ENCODE peak calls at places on chromosomes 4 and X, in five cellular contexts. Y is astrocyte, T is hepatocyte, Q is K562, O is mammary epithelial cell. C is an unnamed sample.

GRCh38 chr4:3663791-3664190 is 102.4 kb upstream of the ADRA2C start:
- DNase-seq in Y (no peak), T (no peak), Q (no peak), O (no peak), C (no peak)

GRCh38 chr4:61427818-61428495 is 227.8 kb downstream of the ADGRL3 start:
- DNase-seq in Y (peak), T (no peak), Q (no peak), O (peak), C (no peak)

GRCh38 chr4:83855044-83855443 is 319.1 kb downstream of the GPAT3 start:
- DNase-seq in Y (peak), T (peak), Q (no peak), O (peak), C (peak)

GRCh38 chr4:83819582-83819981 is 283.7 kb downstream of the GPAT3 start:
- DNase-seq in Y (no peak), T (no peak), Q (no peak), O (no peak), C (no peak)

GRCh38 chrX:11470231-11470630 is 177.0 kb downstream of the AMELX start:
- DNase-seq in Y (peak), T (no peak), Q (no peak), O (peak), C (no peak)

GRCh38 chr4:153725811-153726154 is 34.0 kb downstream of the RNF175 start:
- DNase-seq in Y (no peak), T (no peak), Q (no peak), O (no peak), C (no peak)

GRCh38 chr4:184016742-184017668 is 111.9 kb downstream of the STOX2 start:
- DNase-seq in Y (no peak), T (peak), Q (no peak), O (no peak), C (no peak)

GRCh38 chr4:184706453-184706852 is 27.4 kb downstream of the CENPU start:
- DNase-seq in Y (no peak), T (no peak), Q (no peak), O (no peak), C (no peak)

GRCh38 chr4:42638993-42639392 is 17.9 kb downstream of the ATP8A1 start:
- DNase-seq in Y (no peak), T (no peak), Q (no peak), O (no peak), C (no peak)

GRCh38 chrX:54030329-54030728 is 13.9 kb downstream of the PHF8 start:
- DNase-seq in Y (no peak), T (no peak), Q (no peak), O (no peak), C (no peak)

GRCh38 chrX:56031409-56031808 is 200.7 kb upstream of the KLF8 start:
- DNase-seq in Y (no peak), T (no peak), Q (no peak), O (no peak), C (no peak)

GRCh38 chr4:77203380-77204197 is 46.6 kb downstream of the CCNG2 start:
- DNase-seq in Y (peak), T (peak), Q (peak), O (peak), C (peak)

GRCh38 chrX:41796050-41796449 is 72.1 kb downstream of the GPR82 start:
- DNase-seq in Y (no peak), T (no peak), Q (no peak), O (no peak), C (no peak)

GRCh38 chr4:94349193-94349592 is 6.6 kb upstream of the HPGDS start:
- DNase-seq in Y (peak), T (no peak), Q (no peak), O (no peak), C (no peak)

GRCh38 chr4:127604949-127605709 is 27.6 kb upstream of the INTU start:
- DNase-seq in Y (peak), T (peak), Q (peak), O (peak), C (no peak)

GRCh38 chr4:76305971-76306881 is at the start of gene STBD1:
- DNase-seq in Y (peak), T (peak), Q (peak), O (peak), C (no peak)

GRCh38 chr4:13654158-13654797 is 26.8 kb upstream of the BOD1L1 start:
- DNase-seq in Y (peak), T (peak), Q (peak), O (peak), C (no peak)

GRCh38 chrX:11412715-11413623 is 119.8 kb downstream of the AMELX start:
- DNase-seq in Y (peak), T (no peak), Q (peak), O (no peak), C (no peak)

GRCh38 chrX:9873952-9874351 is 87.7 kb downstream of the SHROOM2 start:
- DNase-seq in Y (no peak), T (no peak), Q (peak), O (no peak), C (no peak)

GRCh38 chr4:145679520-145679919 is 426 bp upstream of the C4orf51 start:
- DNase-seq in Y (peak), T (peak), Q (no peak), O (peak), C (no peak)

GRCh38 chr4:102809691-102810090 is 17.7 kb downstream of the UBE2D3 start:
- DNase-seq in Y (peak), T (no peak), Q (no peak), O (no peak), C (no peak)

GRCh38 chrX:118976599-118977340 is 2.4 kb downstream of the LONRF3 start:
- DNase-seq in Y (no peak), T (peak), Q (peak), O (no peak), C (no peak)

GRCh38 chr4:135368826-135369225 is 1167.2 kb upstream of the PABPC4L start:
- DNase-seq in Y (peak), T (no peak), Q (no peak), O (no peak), C (no peak)

GRCh38 chr4:57214654-57215411 is 104.6 kb upstream of the IGFBP7 start:
- DNase-seq in Y (no peak), T (no peak), Q (no peak), O (peak), C (no peak)

GRCh38 chr4:168367065-168367464 is 48.5 kb upstream of the DDX60 start:
- DNase-seq in Y (no peak), T (no peak), Q (no peak), O (no peak), C (no peak)

GRCh38 chr4:54120517-54120916 is 20.6 kb downstream of the GSX2 start:
- DNase-seq in Y (no peak), T (no peak), Q (no peak), O (no peak), C (no peak)

GRCh38 chr4:7967501-7968261 is 28.0 kb upstream of the AFAP1 start:
- DNase-seq in Y (peak), T (no peak), Q (no peak), O (no peak), C (no peak)

GRCh38 chr4:142265536-142265935 is 580.6 kb downstream of the INPP4B start:
- DNase-seq in Y (peak), T (no peak), Q (no peak), O (peak), C (no peak)

GRCh38 chr4:60617731-60618130 is 582.4 kb upstream of the ADGRL3 start:
- DNase-seq in Y (no peak), T (no peak), Q (no peak), O (no peak), C (no peak)

GRCh38 chr4:115873048-115873447 is 759.6 kb upstream of the NDST4 start:
- DNase-seq in Y (no peak), T (no peak), Q (no peak), O (no peak), C (no peak)

GRCh38 chr4:3532714-3533336 is 603 bp upstream of the LRPAP1 start:
- DNase-seq in Y (no peak), T (peak), Q (no peak), O (no peak), C (no peak)

GRCh38 chr4:11765849-11766453 is 337.3 kb upstream of the HS3ST1 start:
- DNase-seq in Y (peak), T (peak), Q (peak), O (peak), C (no peak)

GRCh38 chr4:182143822-182144620 is 99.2 kb upstream of the TENM3 start:
- DNase-seq in Y (peak), T (peak), Q (no peak), O (peak), C (no peak)

GRCh38 chr4:176788248-176788647 is 4.5 kb downstream of the VEGFC start:
- DNase-seq in Y (no peak), T (no peak), Q (no peak), O (no peak), C (no peak)

GRCh38 chr4:176791591-176792347 is 953 bp downstream of the VEGFC start:
- DNase-seq in Y (no peak), T (peak), Q (no peak), O (peak), C (no peak)

GRCh38 chr4:176790398-176790797 is 2.3 kb downstream of the VEGFC start:
- DNase-seq in Y (no peak), T (no peak), Q (no peak), O (no peak), C (no peak)

GRCh38 chr4:176788971-176789370 is 3.8 kb downstream of the VEGFC start:
- DNase-seq in Y (no peak), T (no peak), Q (no peak), O (no peak), C (no peak)

DNA sequence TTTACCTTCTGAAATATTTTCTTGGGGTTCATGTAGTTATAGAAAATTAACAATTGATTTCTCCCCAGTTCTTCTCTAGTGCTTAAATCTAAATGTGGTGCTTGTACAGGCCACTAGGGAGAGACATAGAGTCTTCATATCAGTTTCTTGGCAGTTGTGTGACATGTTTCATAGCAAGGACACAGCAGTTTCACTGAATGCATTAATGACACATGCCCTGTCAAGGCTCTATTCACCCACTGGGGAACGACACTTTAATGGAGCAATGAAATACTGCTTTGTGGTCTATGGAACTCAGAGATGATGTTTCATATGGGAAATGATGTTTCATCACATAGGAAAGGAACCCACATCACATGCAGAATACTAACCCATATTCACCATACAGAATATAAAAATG is 2.8 kb downstream of the VEGFC start:
- DNase-seq in Y (peak), T (peak), Q (peak), O (peak), C (peak)
- TF ChIP-seq EZH2 in Y (no peak), T (no peak), Q (no peak), O (no peak), C (no peak)

DNA sequence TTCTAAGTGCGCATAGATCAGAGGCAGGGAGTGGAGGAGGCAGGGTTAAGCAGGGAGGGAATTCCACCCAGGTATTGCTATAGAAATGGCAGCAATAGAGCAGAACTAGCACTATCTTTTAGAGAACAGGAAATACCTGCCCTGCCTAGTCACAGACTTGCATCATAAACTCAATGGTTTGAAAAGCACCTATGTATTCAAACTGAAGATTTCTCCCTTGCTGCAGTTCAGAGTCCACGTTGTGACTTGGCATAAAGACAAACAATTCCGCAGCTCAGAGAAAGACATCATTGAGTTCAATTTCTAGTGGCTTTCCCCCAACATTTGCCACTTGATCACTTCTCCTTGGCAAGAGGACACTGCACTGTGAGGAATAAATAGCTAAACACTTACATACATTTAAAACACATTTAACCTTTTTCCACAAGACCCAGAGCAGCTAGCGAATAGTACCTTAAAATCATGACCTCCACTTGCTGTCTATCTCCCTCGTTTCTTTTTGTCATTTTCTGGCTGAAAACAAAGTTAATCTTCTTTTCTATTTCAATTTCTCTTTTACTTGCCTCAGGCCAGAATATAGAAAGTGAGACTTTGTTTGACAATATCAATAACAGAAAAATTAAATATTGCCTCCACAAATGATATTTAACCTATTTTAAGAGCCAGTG is 42.4 kb downstream of the SLC7A11 start:
- DNase-seq in Y (peak), T (peak), Q (no peak), O (peak), C (peak)
- H3K4me3 ChIP-seq in Y (no peak), T (no peak), Q (no peak), O (no peak), C (no peak)

DNA sequence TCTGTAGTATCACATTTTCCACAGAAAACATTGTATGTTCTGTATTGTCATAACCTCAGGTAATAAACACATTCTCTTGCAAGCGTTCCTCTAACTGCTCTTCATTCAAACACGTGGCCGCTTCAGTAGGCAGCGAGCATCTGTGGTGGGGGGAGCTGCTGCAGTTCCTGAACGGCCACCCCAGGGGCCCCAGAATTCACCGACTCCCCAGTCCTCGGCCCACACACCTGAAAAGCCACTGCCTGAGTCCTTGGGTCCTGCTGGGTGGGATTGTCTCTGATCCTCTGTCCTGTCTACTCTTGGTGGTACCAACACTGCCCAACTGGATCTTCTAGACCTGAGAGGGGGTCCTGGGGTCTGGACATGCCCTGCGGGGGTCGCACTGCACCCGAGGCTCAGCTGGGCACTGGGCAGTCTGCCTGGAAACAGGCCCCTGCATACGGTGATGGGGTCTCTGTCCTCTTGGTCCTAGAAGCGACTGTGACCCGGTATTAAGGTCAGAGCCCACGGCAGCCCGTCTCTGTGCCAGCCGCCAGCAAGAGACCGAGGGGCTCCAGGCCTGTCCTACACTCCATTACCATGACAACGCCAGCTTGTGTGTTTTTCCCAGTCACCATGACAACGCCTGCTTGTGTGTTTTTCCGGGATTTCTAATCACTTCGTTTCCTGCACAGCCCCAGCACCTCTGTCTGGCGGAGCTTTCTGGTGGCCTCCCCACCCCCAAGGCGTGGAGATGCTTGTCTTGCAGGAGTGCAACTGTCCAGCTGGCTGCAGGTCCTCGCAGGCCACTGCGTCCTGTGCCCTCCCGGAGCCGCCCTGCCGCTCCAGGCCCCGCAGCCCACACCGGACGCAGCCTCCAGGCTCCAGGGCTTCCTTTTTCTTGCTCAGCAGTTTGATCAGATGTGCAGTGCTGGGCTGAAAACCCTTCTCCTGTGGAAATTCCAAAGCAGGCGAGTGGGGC is 16.0 kb downstream of the CTBP1 start:
- DNase-seq in Y (peak), T (peak), Q (no peak), O (no peak), C (no peak)
- H3K27ac ChIP-seq in Y (peak), T (peak), Q (no peak), O (no peak), C (no peak)

GRCh38 chr4:2059726-2060577 is 825 bp downstream of the NAT8L start:
- DNase-seq in Y (no peak), T (peak), Q (peak), O (no peak), C (no peak)
- TF ChIP-seq EZH2 in Y (peak), T (peak), Q (no peak), O (no peak), C (peak)

GRCh38 chr4:40294339-40294738 is 40.8 kb upstream of the CHRNA9 start:
- DNase-seq in Y (no peak), T (no peak), Q (no peak), O (no peak), C (no peak)

GRCh38 chr4:40292313-40292759 is 42.8 kb upstream of the CHRNA9 start:
- DNase-seq in Y (no peak), T (peak), Q (peak), O (peak), C (peak)

GRCh38 chr4:40288547-40288946 is 46.6 kb upstream of the CHRNA9 start:
- DNase-seq in Y (no peak), T (no peak), Q (no peak), O (no peak), C (no peak)

GRCh38 chr4:40283968-40284367 is 51.2 kb upstream of the CHRNA9 start:
- DNase-seq in Y (peak), T (no peak), Q (peak), O (peak), C (peak)

GRCh38 chr4:40289366-40290188 is 45.6 kb upstream of the CHRNA9 start:
- DNase-seq in Y (peak), T (no peak), Q (peak), O (no peak), C (no peak)
- H3K4me3 ChIP-seq in Y (no peak), T (no peak), Q (no peak), O (no peak), C (no peak)

DNA sequence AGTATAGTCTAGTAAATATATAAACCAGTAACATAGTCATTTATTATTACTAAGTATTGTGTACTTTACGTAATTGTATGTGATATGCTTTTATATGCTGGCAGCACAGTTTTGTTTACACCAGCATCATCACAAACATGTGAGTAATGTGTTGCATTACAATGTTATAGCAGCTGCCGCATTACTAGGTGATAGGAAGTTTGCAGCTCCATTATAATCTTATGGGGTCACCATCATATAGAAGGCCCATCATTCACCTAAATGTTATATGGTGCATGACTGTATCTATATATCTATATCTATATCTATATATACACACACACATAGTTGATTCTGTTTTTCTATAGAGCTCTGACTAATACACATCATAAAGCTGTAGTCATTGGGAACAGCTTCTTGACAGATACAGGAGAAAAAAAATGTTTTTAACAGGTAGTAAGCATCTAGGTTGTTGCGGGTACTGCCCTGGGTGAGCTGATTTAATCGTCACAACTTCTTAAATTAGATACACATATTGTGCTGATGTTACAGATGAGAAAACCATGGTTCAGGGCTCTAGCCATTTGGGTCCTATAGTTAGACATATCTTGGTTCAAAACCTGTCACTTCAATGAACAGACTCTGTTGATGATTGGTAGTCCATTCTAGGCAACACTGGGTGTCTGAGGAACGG is 77.9 kb downstream of the CLNK start:
- DNase-seq in Y (no peak), T (no peak), Q (no peak), O (no peak), C (no peak)
- H3K27ac ChIP-seq in Y (peak), T (no peak), Q (no peak), O (peak), C (no peak)

DNA sequence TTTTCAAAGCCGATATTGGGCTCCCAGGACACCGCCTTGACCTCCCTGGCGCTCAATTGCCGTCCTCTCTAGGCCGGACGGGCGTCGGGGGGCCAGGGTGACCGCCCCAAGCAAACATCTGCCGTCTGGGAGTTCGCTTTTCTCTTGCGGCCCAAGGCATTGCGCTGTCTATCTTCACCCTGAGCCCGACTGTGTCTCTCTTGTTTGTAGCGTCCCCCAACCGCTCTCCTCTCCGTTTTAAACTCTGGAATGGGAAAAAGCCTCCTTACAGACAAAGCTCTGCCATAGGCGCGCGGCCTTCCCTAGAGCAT is 551 bp upstream of the ARX start:
- DNase-seq in Y (no peak), T (no peak), Q (no peak), O (no peak), C (no peak)
- TF ChIP-seq EZH2 in Y (no peak), T (no peak), Q (no peak), O (no peak), C (no peak)

DNA sequence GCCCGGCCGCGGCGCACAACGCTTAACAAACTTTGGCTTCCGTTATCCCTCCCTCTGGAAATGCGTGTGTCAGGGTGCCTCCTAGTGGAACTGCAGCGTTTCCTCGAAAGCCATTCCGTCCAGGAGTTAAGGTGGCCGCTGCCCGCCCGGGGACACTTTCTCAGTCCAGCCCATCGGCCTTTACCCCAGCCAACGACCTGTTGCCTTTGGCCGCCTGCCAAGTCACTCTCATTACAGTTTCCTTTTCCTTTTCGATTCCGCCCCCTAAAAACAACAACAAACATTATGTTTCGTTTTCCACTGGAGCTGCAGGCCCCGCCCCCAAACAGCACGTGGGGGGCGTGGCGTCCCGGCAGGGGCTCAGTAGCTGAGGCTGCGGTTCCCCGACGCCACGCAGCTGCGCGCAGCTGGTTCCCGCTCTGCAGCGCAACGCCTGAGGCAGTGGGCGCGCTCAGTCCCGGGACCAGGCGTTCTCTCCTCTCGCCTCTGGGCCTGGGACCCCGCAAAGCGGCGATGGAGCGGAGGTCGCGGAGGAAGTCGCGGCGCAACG is at the start of gene HERC5:
- DNase-seq in Y (peak), T (peak), Q (peak), O (peak), C (peak)
- H3K4me3 ChIP-seq in Y (peak), T (peak), Q (no peak), O (peak), C (peak)

GRCh38 chr4:40265910-40266274 is 69.1 kb downstream of the RHOH start:
- DNase-seq in Y (no peak), T (no peak), Q (no peak), O (no peak), C (no peak)
- H3K27ac ChIP-seq in Y (no peak), T (no peak), Q (no peak), O (no peak), C (no peak)

C was measured in keratinocyte.